ENCODE peak calls at places on chromosomes 11 and 22, in nine cellular contexts. One of them, this sample, is unnamed.

GRCh38 chr11:120127236-120127635 is 10.7 kb downstream of the TRIM29 start:
- DNase-seq in osteoblast: peak; percentile 34
- DNase-seq in heart right ventricle: no peak
- DNase-seq in SJCRH30: no peak
- DNase-seq in ovary: no peak
- DNase-seq in stomach: no peak
- DNase-seq in SK-N-SH: no peak
- DNase-seq in CD8-positive, alpha-beta memory T cell: no peak
- DNase-seq in IMR-90: no peak
- DNase-seq in this sample: no peak

GRCh38 chr11:129721685-129722084 is 94.0 kb upstream of the TMEM45B start:
- DNase-seq in osteoblast: no peak
- DNase-seq in heart right ventricle: no peak
- DNase-seq in SJCRH30: no peak
- DNase-seq in ovary: no peak
- DNase-seq in stomach: no peak
- DNase-seq in SK-N-SH: no peak
- DNase-seq in CD8-positive, alpha-beta memory T cell: no peak
- DNase-seq in IMR-90: no peak
- DNase-seq in this sample: no peak

GRCh38 chr11:28569099-28569498 is 460.9 kb downstream of the METTL15 start:
- DNase-seq in osteoblast: no peak
- DNase-seq in heart right ventricle: no peak
- DNase-seq in SJCRH30: no peak
- DNase-seq in ovary: no peak
- DNase-seq in stomach: no peak
- DNase-seq in SK-N-SH: no peak
- DNase-seq in CD8-positive, alpha-beta memory T cell: no peak
- DNase-seq in IMR-90: no peak
- DNase-seq in this sample: no peak

GRCh38 chr11:130260735-130261134 is 54.0 kb downstream of the ZBTB44 start:
- DNase-seq in osteoblast: no peak
- DNase-seq in heart right ventricle: no peak
- DNase-seq in SJCRH30: no peak
- DNase-seq in ovary: no peak
- DNase-seq in stomach: no peak
- DNase-seq in SK-N-SH: no peak
- DNase-seq in CD8-positive, alpha-beta memory T cell: no peak
- DNase-seq in IMR-90: no peak
- DNase-seq in this sample: no peak

GRCh38 chr11:70100283-70100610 is 22.1 kb downstream of the ANO1 start:
- DNase-seq in osteoblast: no peak
- DNase-seq in heart right ventricle: no peak
- DNase-seq in SJCRH30: no peak
- DNase-seq in ovary: no peak
- DNase-seq in stomach: no peak
- DNase-seq in SK-N-SH: no peak
- DNase-seq in CD8-positive, alpha-beta memory T cell: no peak
- DNase-seq in IMR-90: no peak
- DNase-seq in this sample: no peak

GRCh38 chr11:2772544-2773031 is 72.8 kb upstream of the KCNQ1OT1 start:
- DNase-seq in osteoblast: peak; percentile 93
- DNase-seq in heart right ventricle: no peak
- DNase-seq in SJCRH30: no peak
- DNase-seq in ovary: peak; percentile 7
- DNase-seq in stomach: peak; percentile 23
- DNase-seq in SK-N-SH: no peak
- DNase-seq in CD8-positive, alpha-beta memory T cell: no peak
- DNase-seq in IMR-90: peak; percentile 75
- DNase-seq in this sample: no peak

GRCh38 chr11:78540276-78540675 is 34.4 kb downstream of the NARS2 start:
- DNase-seq in osteoblast: no peak
- DNase-seq in heart right ventricle: no peak
- DNase-seq in SJCRH30: no peak
- DNase-seq in ovary: no peak
- DNase-seq in stomach: no peak
- DNase-seq in SK-N-SH: no peak
- DNase-seq in CD8-positive, alpha-beta memory T cell: no peak
- DNase-seq in IMR-90: no peak
- DNase-seq in this sample: no peak

GRCh38 chr11:125071408-125071807 is 8.3 kb downstream of the SLC37A2 start:
- DNase-seq in osteoblast: no peak
- DNase-seq in heart right ventricle: no peak
- DNase-seq in SJCRH30: peak; percentile 58
- DNase-seq in ovary: no peak
- DNase-seq in stomach: no peak
- DNase-seq in SK-N-SH: peak; percentile 14
- DNase-seq in CD8-positive, alpha-beta memory T cell: no peak
- DNase-seq in IMR-90: no peak
- DNase-seq in this sample: no peak

GRCh38 chr11:15819679-15820286 is 536.6 kb downstream of the SOX6 start:
- DNase-seq in osteoblast: peak; percentile 46
- DNase-seq in heart right ventricle: peak; percentile 84
- DNase-seq in SJCRH30: peak; percentile 84
- DNase-seq in ovary: peak; percentile 13
- DNase-seq in stomach: peak; percentile 80
- DNase-seq in SK-N-SH: no peak
- DNase-seq in CD8-positive, alpha-beta memory T cell: no peak
- DNase-seq in IMR-90: peak; percentile 19
- DNase-seq in this sample: no peak

GRCh38 chr22:38802671-38803121 is 8.8 kb upstream of the DNAL4 start:
- DNase-seq in osteoblast: peak; percentile 96
- DNase-seq in heart right ventricle: peak; percentile 38
- DNase-seq in SJCRH30: no peak
- DNase-seq in ovary: peak; percentile 61
- DNase-seq in stomach: peak; percentile 35
- DNase-seq in SK-N-SH: no peak
- DNase-seq in CD8-positive, alpha-beta memory T cell: no peak
- DNase-seq in IMR-90: peak; percentile 95
- DNase-seq in this sample: no peak

DNA sequence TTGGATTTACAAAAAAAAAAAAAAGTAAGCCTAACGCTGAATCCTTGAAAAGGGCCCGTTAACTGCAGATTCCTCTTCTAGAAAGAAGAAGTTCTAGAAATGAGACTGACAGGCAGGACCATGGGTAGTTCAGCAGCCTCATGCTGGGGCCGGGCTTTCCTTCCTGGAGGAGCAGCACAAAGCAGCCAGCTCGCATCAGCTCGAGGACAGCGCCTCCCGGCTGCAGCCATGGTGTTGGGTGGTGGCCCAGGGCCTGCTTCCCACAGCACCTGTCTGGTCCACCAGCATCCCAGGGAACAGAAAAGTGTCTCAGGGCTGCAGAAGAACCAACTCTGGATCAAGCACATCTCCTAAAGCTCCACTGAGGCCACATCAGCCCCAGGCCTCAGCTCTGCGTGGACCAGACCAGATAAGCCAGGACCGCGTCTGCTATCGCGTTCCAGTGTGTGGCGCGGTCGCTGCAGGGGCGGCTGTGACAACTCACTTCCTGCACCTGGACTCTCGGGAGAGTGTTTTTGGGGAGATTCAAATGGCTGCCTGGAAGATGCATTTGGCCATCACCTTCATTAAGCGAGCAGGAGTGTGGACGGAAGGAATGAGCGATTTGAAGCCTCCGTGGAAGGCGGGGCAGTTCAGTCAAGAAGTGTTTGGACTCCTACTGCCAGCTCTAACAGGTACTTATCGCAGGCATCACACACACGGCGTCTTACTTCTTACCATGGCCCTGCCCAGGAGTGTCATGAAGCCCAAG is 53.5 kb downstream of the MYH9 start:
- DNase-seq in osteoblast: peak; percentile 41
- DNase-seq in heart right ventricle: peak; percentile 52
- DNase-seq in SJCRH30: no peak
- DNase-seq in ovary: no peak
- DNase-seq in stomach: no peak
- DNase-seq in SK-N-SH: no peak
- DNase-seq in CD8-positive, alpha-beta memory T cell: no peak
- DNase-seq in IMR-90: no peak
- DNase-seq in this sample: no peak
- H3K27ac ChIP-seq in osteoblast: peak overlapping the region; percentile 99
- H3K27ac ChIP-seq in heart right ventricle: peak overlapping the region; percentile 94
- H3K27ac ChIP-seq in SJCRH30: no peak overlapping the region
- H3K27ac ChIP-seq in ovary: no peak overlapping the region
- H3K27ac ChIP-seq in stomach: peak overlapping the region; percentile 95
- H3K27ac ChIP-seq in SK-N-SH: peak overlapping the region; percentile 98
- H3K27ac ChIP-seq in CD8-positive, alpha-beta memory T cell: peak overlapping the region; percentile 27
- H3K27ac ChIP-seq in IMR-90: peak overlapping the region; percentile 87
- H3K27ac ChIP-seq in this sample: peak overlapping the region; percentile 79

GRCh38 chr22:31085928-31086327 is 4.8 kb downstream of the SMTN start:
- DNase-seq in osteoblast: peak; percentile 54
- DNase-seq in heart right ventricle: no peak
- DNase-seq in SJCRH30: no peak
- DNase-seq in ovary: no peak
- DNase-seq in stomach: no peak
- DNase-seq in SK-N-SH: peak; percentile 16
- DNase-seq in CD8-positive, alpha-beta memory T cell: no peak
- DNase-seq in IMR-90: no peak
- DNase-seq in this sample: no peak
- H3K4me3 ChIP-seq in osteoblast: peak overlapping the region; percentile 95
- H3K4me3 ChIP-seq in heart right ventricle: peak overlapping the region; percentile 55
- H3K4me3 ChIP-seq in SJCRH30: no peak overlapping the region
- H3K4me3 ChIP-seq in ovary: no peak overlapping the region
- H3K4me3 ChIP-seq in stomach: peak overlapping the region; percentile 54
- H3K4me3 ChIP-seq in SK-N-SH: no peak overlapping the region
- H3K4me3 ChIP-seq in CD8-positive, alpha-beta memory T cell: no peak overlapping the region
- H3K4me3 ChIP-seq in IMR-90: no peak overlapping the region
- H3K4me3 ChIP-seq in this sample: no peak overlapping the region

DNA sequence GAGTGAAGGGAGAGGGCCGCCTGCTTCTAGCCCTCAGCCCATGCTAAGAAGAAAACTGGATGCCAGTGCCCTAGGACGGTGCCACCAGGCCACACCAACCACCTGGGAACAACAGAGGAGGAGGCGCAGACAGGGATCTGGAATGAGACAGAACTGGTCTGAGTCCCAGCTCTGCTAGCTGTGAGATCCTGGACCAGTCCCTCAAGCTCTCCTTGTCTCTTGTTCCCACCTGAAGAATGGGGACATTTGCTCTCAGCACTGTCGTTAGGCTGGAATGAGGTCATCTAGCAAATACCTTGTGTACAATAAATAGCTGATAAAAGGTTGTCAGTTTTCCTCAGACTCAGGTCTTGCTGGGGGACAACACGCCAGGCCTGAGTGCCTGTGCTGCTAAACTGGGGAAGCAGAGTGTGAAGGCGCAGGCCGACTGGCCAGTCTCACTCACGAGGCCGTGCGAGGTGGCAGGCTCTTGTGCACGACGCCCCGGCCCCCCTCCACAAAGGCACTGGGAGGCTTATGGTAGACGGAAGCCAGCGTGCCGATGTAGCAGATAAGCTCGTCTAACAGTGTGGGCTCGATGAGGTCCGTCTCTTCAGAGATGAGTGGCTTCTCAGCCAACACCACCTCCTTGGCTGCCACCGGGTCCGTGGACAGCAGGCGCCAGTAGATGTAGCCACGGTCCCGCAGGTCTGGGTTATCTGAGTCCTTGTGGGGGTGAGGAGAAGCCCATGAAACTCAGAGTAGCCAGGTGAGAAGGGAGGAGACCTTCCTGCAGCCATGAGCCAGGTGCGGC is 25.8 kb upstream of the RASL10A start:
- DNase-seq in osteoblast: peak; percentile 42
- DNase-seq in heart right ventricle: no peak
- DNase-seq in SJCRH30: no peak
- DNase-seq in ovary: no peak
- DNase-seq in stomach: no peak
- DNase-seq in SK-N-SH: no peak
- DNase-seq in CD8-positive, alpha-beta memory T cell: no peak
- DNase-seq in IMR-90: no peak
- DNase-seq in this sample: no peak
- H3K4me1 ChIP-seq in osteoblast: peaks cover 3% of the 10 kb centered on the region
- H3K4me1 ChIP-seq in heart right ventricle: peaks cover 16% of the 10 kb centered on the region
- H3K4me1 ChIP-seq in SJCRH30: peaks cover 25% of the 10 kb centered on the region
- H3K4me1 ChIP-seq in ovary: no peaks in the 10 kb centered on the region
- H3K4me1 ChIP-seq in stomach: peaks cover 15% of the 10 kb centered on the region
- H3K4me1 ChIP-seq in SK-N-SH: peaks cover 20% of the 10 kb centered on the region
- H3K4me1 ChIP-seq in CD8-positive, alpha-beta memory T cell: no peaks in the 10 kb centered on the region
- H3K4me1 ChIP-seq in IMR-90: no peaks in the 10 kb centered on the region
- H3K4me1 ChIP-seq in this sample: no peaks in the 10 kb centered on the region

GRCh38 chr11:46445887-46446286 is 54.3 kb upstream of the CHRM4 start:
- DNase-seq in osteoblast: no peak
- DNase-seq in heart right ventricle: no peak
- DNase-seq in SJCRH30: no peak
- DNase-seq in ovary: no peak
- DNase-seq in stomach: no peak
- DNase-seq in SK-N-SH: no peak
- DNase-seq in CD8-positive, alpha-beta memory T cell: no peak
- DNase-seq in IMR-90: no peak
- DNase-seq in this sample: no peak
- H3K27ac ChIP-seq in osteoblast: peak overlapping the region; percentile 13
- H3K27ac ChIP-seq in heart right ventricle: no peak overlapping the region
- H3K27ac ChIP-seq in SJCRH30: no peak overlapping the region
- H3K27ac ChIP-seq in ovary: no peak overlapping the region
- H3K27ac ChIP-seq in stomach: no peak overlapping the region
- H3K27ac ChIP-seq in SK-N-SH: no peak overlapping the region
- H3K27ac ChIP-seq in CD8-positive, alpha-beta memory T cell: no peak overlapping the region
- H3K27ac ChIP-seq in IMR-90: no peak overlapping the region
- H3K27ac ChIP-seq in this sample: no peak overlapping the region

DNA sequence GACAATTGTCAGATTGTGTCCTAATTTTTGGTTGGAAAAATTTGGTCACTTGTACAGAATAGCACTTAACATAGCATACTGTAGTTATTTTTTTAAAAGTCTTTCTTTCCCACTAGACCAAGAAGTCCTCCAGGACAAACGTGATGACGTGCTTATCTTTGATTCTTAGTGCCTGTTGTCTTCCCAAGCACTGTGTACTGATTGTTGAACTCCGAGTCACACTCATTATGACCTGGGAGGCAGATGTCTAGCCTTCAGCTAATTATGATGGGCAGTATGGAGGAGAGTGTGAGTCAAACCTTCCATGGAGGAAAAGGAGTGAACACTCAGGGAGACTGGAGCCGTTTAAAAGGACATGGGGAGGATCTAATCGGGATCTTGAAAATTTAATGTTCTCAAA is 119.8 kb downstream of the SPON1 start:
- DNase-seq in osteoblast: no peak
- DNase-seq in heart right ventricle: no peak
- DNase-seq in SJCRH30: no peak
- DNase-seq in ovary: no peak
- DNase-seq in stomach: no peak
- DNase-seq in SK-N-SH: no peak
- DNase-seq in CD8-positive, alpha-beta memory T cell: no peak
- DNase-seq in IMR-90: no peak
- DNase-seq in this sample: no peak
- H3K4me3 ChIP-seq in osteoblast: no peak overlapping the region
- H3K4me3 ChIP-seq in heart right ventricle: no peak overlapping the region
- H3K4me3 ChIP-seq in SJCRH30: no peak overlapping the region
- H3K4me3 ChIP-seq in ovary: no peak overlapping the region
- H3K4me3 ChIP-seq in stomach: no peak overlapping the region
- H3K4me3 ChIP-seq in SK-N-SH: no peak overlapping the region
- H3K4me3 ChIP-seq in CD8-positive, alpha-beta memory T cell: no peak overlapping the region
- H3K4me3 ChIP-seq in IMR-90: no peak overlapping the region
- H3K4me3 ChIP-seq in this sample: no peak overlapping the region

This sample was measured in effector memory CD4-positive, alpha-beta T cell.